ENCODE peak calls at places on chromosome 9, in five cellular contexts. D, N, L, Z and I are unnamed samples.

GRCh38 chr9:36470891-36471290 is 70.8 kb upstream of the RNF38 start:
- DNase-seq in D (peak), N (no peak), L (peak), Z (peak), I (peak)

GRCh38 chr9:93086445-93087224 is 9.4 kb upstream of the CARD19 start:
- DNase-seq in D (no peak), N (no peak), L (no peak), Z (no peak), I (no peak)

GRCh38 chr9:16561121-16561520 is 309.3 kb downstream of the BNC2 start:
- DNase-seq in D (no peak), N (no peak), L (no peak), Z (no peak), I (no peak)

GRCh38 chr9:94971378-94972131 is 245.1 kb downstream of the AOPEP start:
- DNase-seq in D (no peak), N (no peak), L (no peak), Z (no peak), I (no peak)

GRCh38 chr9:28824410-28824963 is 1251.2 kb upstream of the C9orf72 start:
- DNase-seq in D (no peak), N (no peak), L (no peak), Z (no peak), I (no peak)

GRCh38 chr9:11973011-11973410 is 720.2 kb upstream of the TYRP1 start:
- DNase-seq in D (no peak), N (no peak), L (no peak), Z (peak), I (no peak)

GRCh38 chr9:131012396-131012917 is 3.5 kb downstream of the LAMC3 start:
- DNase-seq in D (no peak), N (no peak), L (no peak), Z (peak), I (no peak)

GRCh38 chr9:83623634-83623991 is 670 bp downstream of the IDNK start:
- DNase-seq in D (no peak), N (no peak), L (no peak), Z (no peak), I (no peak)